ENCODE peak calls at places on chromosomes 4 and X, in nine cellular contexts. K is H9; F is IMR-90; M is spleen; E is A549; O is fibroblast of lung; V is astrocyte of the spinal cord; X is upper lobe of left lung; Q is CD8-positive, alpha-beta T cell. P is an unnamed sample.

GRCh38 chr4:73608677-73609594 is 11.3 kb downstream of the RASSF6 start:
- DNase-seq in K (no peak), E (peak; percentile 39), M (no peak), Q (no peak), F (peak; percentile 49), V (peak; percentile 73), O (no peak), X (no peak), P (no peak)

GRCh38 chr4:142121951-142122350 is 485.6 kb downstream of the IL15 start:
- DNase-seq in F (no peak), Q (no peak), E (no peak), V (no peak), K (no peak), O (no peak), M (no peak), X (no peak), P (no peak)

GRCh38 chrX:48960291-48960690 is 2.9 kb upstream of the OTUD5 start:
- DNase-seq in F (no peak), M (no peak), K (no peak), V (no peak), Q (no peak), E (no peak), X (no peak), O (no peak), P (no peak)

GRCh38 chrX:95903490-95903889 is 781.2 kb upstream of the DIAPH2 start:
- DNase-seq in F (no peak), O (no peak), M (no peak), K (peak; percentile 61), E (no peak), X (no peak), Q (no peak), V (no peak), P (no peak)

GRCh38 chr4:25928320-25928955 is 14.4 kb downstream of the SMIM20 start:
- DNase-seq in M (no peak), Q (no peak), O (no peak), F (no peak), K (no peak), E (no peak), V (no peak), X (no peak), P (no peak)

GRCh38 chr4:139734875-139735380 is 69.3 kb downstream of the MGST2 start:
- DNase-seq in Q (peak; percentile 29), V (peak; percentile 87), K (peak; percentile 87), E (no peak), M (peak; percentile 95), O (peak; percentile 86), X (peak; percentile 93), F (peak; percentile 75), P (peak; percentile 75)

GRCh38 chr4:121217385-121217784 is 53.3 kb upstream of the TNIP3 start:
- DNase-seq in E (no peak), K (no peak), F (peak; percentile 46), V (no peak), M (no peak), Q (no peak), X (no peak), O (peak; percentile 28), P (no peak)

GRCh38 chr4:183443609-183444148 is 757 bp upstream of the CDKN2AIP start:
- DNase-seq in E (no peak), M (no peak), F (peak; percentile 52), K (peak; percentile 78), X (no peak), V (no peak), O (no peak), Q (peak; percentile 25), P (no peak)

GRCh38 chr4:135418353-135418752 is 1216.8 kb upstream of the PABPC4L start:
- DNase-seq in M (no peak), F (peak; percentile 29), V (no peak), X (no peak), Q (no peak), O (peak; percentile 29), K (peak; percentile 32), E (peak; percentile 13), P (peak; percentile 5)

GRCh38 chr4:171920901-171921300 is 107.7 kb downstream of the GALNTL6 start:
- DNase-seq in M (no peak), O (no peak), F (no peak), Q (no peak), X (no peak), V (no peak), K (no peak), E (no peak), P (no peak)

GRCh38 chr4:27048350-27049100 is 187.9 kb downstream of the STIM2 start:
- DNase-seq in K (no peak), O (peak; percentile 14), Q (no peak), M (no peak), F (peak; percentile 27), X (no peak), E (peak; percentile 4), V (peak; percentile 49), P (peak; percentile 47)

GRCh38 chrX:84187501-84188319 is at the start of gene RPS6KA6:
- DNase-seq in K (peak; percentile 39), X (peak; percentile 20), Q (no peak), M (peak; percentile 75), E (peak; percentile 40), O (peak; percentile 30), F (peak; percentile 22), V (peak; percentile 17), P (peak; percentile 34)

GRCh38 chr4:153204247-153205027 is at the start of gene TRIM2:
- DNase-seq in O (peak; percentile 80), K (peak; percentile 88), M (no peak), V (peak; percentile 72), F (peak; percentile 78), Q (no peak), X (peak; percentile 84), E (no peak), P (no peak)

GRCh38 chrX:149453030-149453429 is 52.1 kb downstream of the IDS start:
- DNase-seq in M (no peak), O (peak; percentile 45), F (peak; percentile 17), X (no peak), E (peak; percentile 13), V (peak; percentile 25), K (no peak), Q (no peak), P (no peak)

GRCh38 chr4:173990879-173991231 is 292.6 kb downstream of the FBXO8 start:
- DNase-seq in E (no peak), Q (no peak), M (no peak), K (no peak), V (no peak), F (no peak), O (no peak), X (no peak), P (no peak)

GRCh38 chr4:13700196-13701140 is 72.9 kb upstream of the BOD1L1 start:
- DNase-seq in F (peak; percentile 91), X (no peak), V (peak; percentile 90), E (peak; percentile 33), O (peak; percentile 90), M (no peak), Q (no peak), K (no peak), P (no peak)

GRCh38 chr4:122450847-122451246 is 5.7 kb downstream of the IL2 start:
- DNase-seq in F (peak; percentile 10), V (peak; percentile 8), K (peak; percentile 82), O (no peak), Q (no peak), X (no peak), E (peak; percentile 41), M (no peak), P (no peak)

GRCh38 chr4:53905935-53906377 is 158.4 kb downstream of the CHIC2 start:
- DNase-seq in K (peak; percentile 65), F (peak; percentile 78), E (peak; percentile 49), X (no peak), O (peak; percentile 76), V (peak; percentile 68), M (no peak), Q (no peak), P (no peak)

GRCh38 chrX:151153086-151153485 is 23.3 kb upstream of the GPR50 start:
- DNase-seq in Q (no peak), K (peak; percentile 73), E (peak; percentile 25), F (peak; percentile 28), V (peak; percentile 24), X (no peak), M (no peak), O (peak; percentile 37), P (no peak)
- TF ChIP-seq CTCF in Q (no peak), K (peak; percentile 59), E (peak; percentile 22), F (peak; percentile 28), V (peak; percentile 43), X (no peak), M (no peak), O (peak; percentile 13), P (no peak)

GRCh38 chr4:1854752-1855151 is 1.2 kb downstream of the LETM1 start:
- DNase-seq in K (no peak), X (no peak), E (no peak), Q (no peak), F (no peak), O (no peak), M (no peak), V (no peak), P (no peak)

GRCh38 chr4:1857931-1858330 is 2.0 kb upstream of the LETM1 start:
- DNase-seq in M (no peak), E (no peak), Q (no peak), K (no peak), X (no peak), O (no peak), F (no peak), V (no peak), P (no peak)

GRCh38 chr4:1856920-1857699 is 1.2 kb upstream of the LETM1 start:
- DNase-seq in Q (no peak), E (peak; percentile 22), M (no peak), F (no peak), V (no peak), K (no peak), O (no peak), X (peak; percentile 37), P (no peak)

GRCh38 chr4:1856071-1856919 is at the start of gene LETM1:
- DNase-seq in X (peak; percentile 98), K (peak; percentile 95), F (peak; percentile 95), M (peak; percentile 100), E (peak; percentile 94), V (peak; percentile 97), Q (peak; percentile 87), O (peak; percentile 94), P (peak; percentile 96)

GRCh38 chr4:1855334-1856070 is 454 bp downstream of the LETM1 start:
- DNase-seq in V (no peak), F (no peak), X (peak; percentile 33), Q (no peak), E (no peak), M (no peak), K (no peak), O (no peak), P (no peak)
- TF ChIP-seq CTCF in V (no peak), F (peak; percentile 0), X (no peak), Q (no peak), E (no peak), M (no peak), K (no peak), O (no peak), P (no peak)

GRCh38 chrX:68808686-68809357 is 20.0 kb upstream of the EFNB1 start:
- DNase-seq in O (no peak), Q (no peak), K (peak; percentile 57), M (no peak), F (no peak), E (peak; percentile 18), V (peak; percentile 7), X (no peak), P (no peak)
- TF ChIP-seq CTCF in O (peak; percentile 33), Q (no peak), K (peak; percentile 54), M (no peak), F (peak; percentile 26), E (no peak), V (peak; percentile 32), X (no peak), P (no peak)

DNA sequence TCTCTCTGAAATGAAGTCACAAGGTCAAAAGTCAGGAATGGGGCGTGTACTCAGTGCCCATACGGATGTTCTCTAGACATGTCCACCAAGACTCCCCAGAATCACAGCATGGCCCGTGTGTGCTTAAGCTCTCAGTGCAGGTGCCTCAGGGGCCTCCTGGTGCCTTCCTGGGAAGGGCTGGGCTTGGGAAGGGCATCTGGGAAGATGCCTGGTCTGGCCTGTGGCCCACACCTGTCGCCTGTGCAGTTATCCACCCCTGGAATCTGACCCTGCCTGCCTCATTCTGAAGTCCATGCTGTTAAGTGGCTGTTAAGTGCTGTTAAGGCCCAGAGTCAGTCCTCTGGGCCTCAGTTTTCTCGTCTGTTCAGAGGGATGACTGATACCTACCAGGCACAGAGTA is 31.2 kb downstream of the SORCS2 start:
- DNase-seq in K (no peak), F (no peak), E (peak; percentile 46), O (no peak), V (no peak), X (no peak), M (no peak), Q (no peak), P (no peak)
- TF ChIP-seq CTCF in K (no peak), F (no peak), E (no peak), O (no peak), V (no peak), X (no peak), M (no peak), Q (no peak), P (no peak)

P was measured in GM10248.